ENCODE peak calls at places on chromosome 16, in eight cellular contexts. U is hippocampal formation, P is GM23248, H is COR-L47, I is nucleus accumbens, O is ureter, A is IMR-90, G is NCI-H2171. Y is an unnamed sample.

GRCh38 chr16:56090076-56090475 is 101.2 kb upstream of the GNAO1 start:
- DNase-seq in G (no peak), P (no peak), U (no peak), H (no peak), I (no peak), O (no peak), A (no peak), Y (no peak)

GRCh38 chr16:10039220-10040096 is 142.8 kb downstream of the GRIN2A start:
- DNase-seq in G (peak), U (peak), I (peak), P (no peak), O (no peak), A (no peak), H (no peak), Y (peak)

GRCh38 chr16:82031116-82032084 is 3.7 kb upstream of the HSD17B2 start:
- DNase-seq in H (peak), U (no peak), G (peak), I (no peak), P (peak), O (no peak), A (peak), Y (no peak)

GRCh38 chr16:57643166-57643813 is 14.9 kb downstream of the ADGRG1 start:
- DNase-seq in P (peak), O (no peak), A (peak), U (no peak), I (no peak), H (no peak), G (no peak), Y (no peak)

GRCh38 chr16:9119795-9120194 is 28.4 kb downstream of the HAPSTR1 start:
- DNase-seq in O (no peak), G (no peak), U (no peak), I (no peak), A (peak), H (no peak), P (peak), Y (no peak)

GRCh38 chr16:89599451-89599858 is 14.0 kb upstream of the DPEP1 start:
- DNase-seq in H (peak), G (no peak), O (no peak), I (no peak), P (peak), U (no peak), A (no peak), Y (peak)

GRCh38 chr16:52861614-52862022 is 191.1 kb downstream of the CHD9NB start:
- DNase-seq in O (no peak), U (no peak), A (no peak), G (peak), P (peak), I (no peak), H (peak), Y (no peak)

GRCh38 chr16:48958681-48959080 is 323.0 kb downstream of the CBLN1 start:
- DNase-seq in I (no peak), G (no peak), H (no peak), P (no peak), O (no peak), A (peak), U (no peak), Y (no peak)

GRCh38 chr16:84199097-84199496 is 8.1 kb downstream of the ADAD2 start:
- DNase-seq in O (no peak), U (no peak), I (no peak), G (no peak), H (no peak), A (no peak), P (no peak), Y (no peak)

GRCh38 chr16:54926166-54926838 is 4.4 kb upstream of the IRX5 start:
- DNase-seq in O (no peak), I (no peak), A (peak), P (peak), U (no peak), G (no peak), H (peak), Y (no peak)

GRCh38 chr16:50027829-50028228 is 2.8 kb downstream of the CNEP1R1 start:
- DNase-seq in U (no peak), A (no peak), P (no peak), O (no peak), H (no peak), I (no peak), G (no peak), Y (no peak)

GRCh38 chr16:49854227-49855203 is 1.4 kb downstream of the ZNF423 start:
- DNase-seq in A (no peak), G (no peak), U (no peak), H (no peak), P (peak), I (no peak), O (no peak), Y (peak)

GRCh38 chr16:17607624-17608023 is 136.9 kb upstream of the XYLT1 start:
- DNase-seq in U (no peak), P (no peak), I (no peak), H (no peak), A (no peak), G (peak), O (no peak), Y (peak)

GRCh38 chr16:21156767-21157467 is 1.6 kb upstream of the LDAF1 start:
- DNase-seq in O (peak), U (peak), A (peak), I (no peak), H (peak), P (peak), G (peak), Y (peak)

GRCh38 chr16:84362410-84362809 is 5.9 kb upstream of the ATP2C2 start:
- DNase-seq in U (peak), A (no peak), G (no peak), O (no peak), H (no peak), I (peak), P (no peak), Y (no peak)

GRCh38 chr16:49644143-49644460 is 211.8 kb downstream of the ZNF423 start:
- DNase-seq in A (no peak), O (no peak), U (no peak), H (no peak), G (no peak), I (no peak), P (peak), Y (no peak)

GRCh38 chr16:4322121-4323035 is 6.5 kb downstream of the GLIS2 start:
- DNase-seq in P (no peak), U (no peak), G (no peak), O (peak), H (no peak), A (no peak), I (no peak), Y (no peak)

GRCh38 chr16:30149250-30149885 is 26.3 kb upstream of the MAPK3 start:
- DNase-seq in A (no peak), U (no peak), G (no peak), I (no peak), O (no peak), H (no peak), P (peak), Y (no peak)

GRCh38 chr16:30010817-30011504 is at the start of gene DOC2A:
- DNase-seq in I (no peak), A (no peak), G (peak), O (no peak), P (peak), H (peak), U (no peak), Y (no peak)

GRCh38 chr16:54285414-54286066 is 1.0 kb downstream of the IRX3 start:
- DNase-seq in O (no peak), H (peak), U (no peak), I (no peak), P (peak), G (no peak), A (no peak), Y (no peak)

Y was measured in islet precursor cell.